ENCODE peak calls at places on chromosomes 5 and 9, in six cellular contexts. F is fibroblast of lung, N is mesendoderm, E is colonic mucosa, M is SK-N-SH, V is HCT116. W is an unnamed sample.

GRCh38 chr9:36163049-36163839 is 5.9 kb upstream of the CCIN start:
- DNase-seq in V (no peak), N (peak; percentile 98), F (peak; percentile 94), M (peak; percentile 89), E (no peak), W (peak; percentile 94)

GRCh38 chr9:133558191-133559126 is 24.0 kb downstream of the ADAMTSL2 start:
- DNase-seq in N (peak; percentile 94), F (peak; percentile 87), E (no peak), V (peak; percentile 54), M (peak; percentile 91), W (peak; percentile 76)

GRCh38 chr9:89007041-89007440 is 15.8 kb downstream of the S1PR3 start:
- DNase-seq in E (peak; percentile 11), N (no peak), F (no peak), M (no peak), V (no peak), W (no peak)

GRCh38 chr5:91257301-91257700 is 125.8 kb downstream of the ARRDC3 start:
- DNase-seq in N (no peak), V (no peak), F (no peak), E (no peak), M (no peak), W (no peak)

GRCh38 chr5:45793638-45794532 is 97.7 kb upstream of the HCN1 start:
- DNase-seq in F (no peak), N (no peak), E (no peak), V (peak; percentile 28), M (no peak), W (no peak)

GRCh38 chr9:137278061-137278912 is 761 bp downstream of the TOR4A start:
- DNase-seq in F (peak; percentile 36), N (no peak), V (no peak), M (peak; percentile 27), E (peak; percentile 48), W (peak; percentile 84)

GRCh38 chr5:171318026-171318425 is 9.0 kb downstream of the TLX3 start:
- DNase-seq in M (no peak), N (peak; percentile 66), F (no peak), E (no peak), V (no peak), W (peak; percentile 85)

GRCh38 chr9:105065119-105066088 is 137.4 kb upstream of the ABCA1 start:
- DNase-seq in V (no peak), M (no peak), F (no peak), E (peak; percentile 30), N (no peak), W (no peak)

GRCh38 chr5:108295588-108296368 is 86.1 kb downstream of the FBXL17 start:
- DNase-seq in V (no peak), M (no peak), E (no peak), F (peak; percentile 35), N (no peak), W (no peak)

GRCh38 chr5:180402716-180403115 is 49.6 kb upstream of the GFPT2 start:
- DNase-seq in E (no peak), N (no peak), F (no peak), M (no peak), V (no peak), W (no peak)

GRCh38 chr9:113293285-113293874 is 9.8 kb downstream of the RNF183 start:
- DNase-seq in E (no peak), V (no peak), F (no peak), M (no peak), N (no peak), W (no peak)

GRCh38 chr5:31783762-31784161 is 144.8 kb downstream of the PDZD2 start:
- DNase-seq in E (no peak), N (no peak), V (no peak), F (no peak), M (peak; percentile 75), W (no peak)

GRCh38 chr5:109218767-109219166 is 191.0 kb downstream of the PJA2 start:
- DNase-seq in E (no peak), V (no peak), M (peak; percentile 34), N (no peak), F (no peak), W (no peak)

GRCh38 chr9:27655454-27655853 is 82.2 kb upstream of the C9orf72 start:
- DNase-seq in M (no peak), F (no peak), N (no peak), V (no peak), E (no peak), W (no peak)

GRCh38 chr9:69549310-69550202 is 122.6 kb downstream of the APBA1 start:
- DNase-seq in V (peak; percentile 38), E (peak; percentile 31), N (peak; percentile 71), F (peak; percentile 58), M (peak; percentile 44), W (peak; percentile 60)

GRCh38 chr9:3858961-3859360 is 333.2 kb upstream of the RFX3 start:
- DNase-seq in F (peak; percentile 44), N (peak; percentile 61), M (no peak), E (no peak), V (no peak), W (no peak)

GRCh38 chr5:135012033-135012588 is 21.9 kb downstream of the PITX1 start:
- DNase-seq in E (no peak), V (no peak), M (peak; percentile 6), N (no peak), F (no peak), W (peak; percentile 10)

GRCh38 chr5:133664422-133664821 is 52.1 kb upstream of the FSTL4 start:
- DNase-seq in N (no peak), V (peak; percentile 12), F (peak; percentile 60), M (no peak), E (no peak), W (peak; percentile 10)

GRCh38 chr5:149895416-149896345 is 48.9 kb downstream of the PDE6A start:
- DNase-seq in E (no peak), F (peak; percentile 55), N (no peak), V (no peak), M (no peak), W (no peak)

GRCh38 chr5:139671096-139671841 is 23.1 kb downstream of the CXXC5 start:
- DNase-seq in M (no peak), N (no peak), V (no peak), F (peak; percentile 71), E (no peak), W (no peak)

GRCh38 chr9:13443380-13444271 is 164.1 kb upstream of the MPDZ start:
- DNase-seq in N (no peak), V (no peak), F (peak; percentile 16), M (no peak), E (no peak), W (no peak)

DNA sequence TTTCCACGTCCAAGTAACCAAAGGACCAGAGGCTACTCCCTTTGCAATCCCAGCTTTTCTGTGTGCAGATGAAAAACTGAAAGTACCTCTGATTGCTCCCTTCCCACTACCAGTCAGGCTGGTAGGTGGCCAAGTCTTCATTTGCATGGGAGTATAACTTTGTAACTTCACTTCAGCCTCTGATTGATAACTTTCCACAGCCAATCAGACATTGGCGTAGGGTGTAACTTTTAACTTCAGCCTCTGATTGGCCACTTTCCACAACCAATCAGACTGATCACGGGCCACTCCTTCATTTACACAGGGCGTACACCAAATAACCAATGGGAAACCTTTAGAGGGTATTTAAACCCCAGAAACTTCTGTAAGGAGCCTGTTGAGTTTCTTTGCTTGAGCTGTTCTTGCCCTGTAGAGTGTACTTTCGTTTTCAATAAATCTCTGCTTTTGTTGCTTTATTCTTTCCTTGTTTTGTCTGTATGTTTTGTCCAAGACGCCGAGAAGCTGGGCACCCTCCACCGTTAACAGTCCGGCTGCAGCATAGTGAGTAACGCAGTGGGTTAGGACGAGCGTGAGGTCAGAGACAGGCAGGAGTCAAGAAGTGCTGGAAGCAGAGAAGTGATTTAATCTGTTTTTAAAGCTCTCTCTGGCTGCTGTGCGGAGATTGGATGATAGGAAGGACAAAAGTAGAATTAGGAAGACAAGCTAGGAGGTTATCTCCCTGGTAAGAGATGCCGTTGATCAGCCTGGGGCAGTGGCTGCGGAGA is 3.5 kb upstream of the EXOSC2 start:
- DNase-seq in M (peak; percentile 72), E (peak; percentile 93), V (peak; percentile 69), N (peak; percentile 93), F (peak; percentile 97), W (peak; percentile 86)
- H3K9ac ChIP-seq in M (peak overlapping the region; percentile 55), E (peak overlapping the region; percentile 84), V (no peak overlapping the region), N (peak overlapping the region; percentile 33), F (no peak overlapping the region), W (no peak overlapping the region)

DNA sequence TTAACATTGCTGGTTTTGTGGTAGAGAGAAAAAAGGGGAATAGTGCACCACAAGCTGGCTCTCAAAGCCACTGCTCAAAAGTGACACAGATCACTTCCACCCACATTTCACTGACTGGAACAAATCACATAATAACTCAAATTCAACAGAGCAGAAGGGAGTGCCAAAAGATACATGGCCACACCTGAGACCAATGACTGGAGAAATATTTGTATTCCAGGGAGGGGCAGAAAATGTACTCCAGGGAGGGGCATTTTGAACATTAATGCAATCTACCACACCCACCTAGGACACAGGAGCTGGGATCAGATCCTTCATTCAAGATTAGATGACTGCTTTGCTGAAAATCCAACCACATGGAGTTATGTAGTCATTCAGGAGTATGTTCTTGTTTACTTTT is 44.8 kb upstream of the ALDOB start:
- DNase-seq in V (no peak), E (peak; percentile 65), M (no peak), N (no peak), F (no peak), W (no peak)
- H3K4me3 ChIP-seq in V (no peak overlapping the region), E (no peak overlapping the region), M (no peak overlapping the region), N (no peak overlapping the region), F (no peak overlapping the region), W (no peak overlapping the region)

DNA sequence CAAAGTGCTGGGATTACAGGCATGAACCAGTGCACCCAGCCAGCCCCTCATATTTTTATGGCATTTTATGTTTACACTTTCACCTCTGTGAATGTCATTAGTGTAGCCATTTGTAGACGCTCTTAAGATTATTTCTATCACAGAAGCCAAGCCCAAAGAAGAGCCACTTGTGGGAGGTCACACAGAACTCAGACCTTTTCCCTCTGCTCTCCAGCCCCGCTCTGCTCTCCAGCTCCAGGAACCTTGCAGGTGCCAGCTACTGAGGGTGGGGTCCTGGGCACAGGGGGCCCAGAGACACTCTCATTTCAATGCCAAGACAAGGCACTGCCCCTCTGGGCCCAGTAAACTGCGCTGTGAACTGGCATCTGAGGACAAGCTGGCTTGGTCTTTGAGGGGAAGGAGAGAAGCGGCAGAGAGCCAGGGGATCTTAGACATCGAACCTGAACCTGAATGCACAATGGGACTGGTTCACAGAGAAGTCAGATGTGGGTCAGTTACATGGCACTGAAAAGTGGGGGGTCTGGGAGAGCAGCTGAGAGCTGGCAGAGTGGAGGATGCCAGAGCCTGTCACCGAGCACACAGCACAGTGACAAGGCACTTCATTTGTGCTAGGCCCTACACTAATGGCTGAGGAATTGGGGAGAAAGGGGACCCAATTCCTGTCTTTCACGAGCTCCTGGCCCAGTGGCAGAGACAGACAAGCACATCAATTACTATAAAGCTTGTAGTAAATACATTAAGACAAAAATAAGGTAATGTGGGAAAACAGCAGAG is 16.7 kb downstream of the ANXA6 start:
- DNase-seq in E (no peak), M (no peak), N (no peak), V (no peak), F (no peak), W (no peak)
- H3K9ac ChIP-seq in E (no peak overlapping the region), M (no peak overlapping the region), N (no peak overlapping the region), V (no peak overlapping the region), F (no peak overlapping the region), W (no peak overlapping the region)

DNA sequence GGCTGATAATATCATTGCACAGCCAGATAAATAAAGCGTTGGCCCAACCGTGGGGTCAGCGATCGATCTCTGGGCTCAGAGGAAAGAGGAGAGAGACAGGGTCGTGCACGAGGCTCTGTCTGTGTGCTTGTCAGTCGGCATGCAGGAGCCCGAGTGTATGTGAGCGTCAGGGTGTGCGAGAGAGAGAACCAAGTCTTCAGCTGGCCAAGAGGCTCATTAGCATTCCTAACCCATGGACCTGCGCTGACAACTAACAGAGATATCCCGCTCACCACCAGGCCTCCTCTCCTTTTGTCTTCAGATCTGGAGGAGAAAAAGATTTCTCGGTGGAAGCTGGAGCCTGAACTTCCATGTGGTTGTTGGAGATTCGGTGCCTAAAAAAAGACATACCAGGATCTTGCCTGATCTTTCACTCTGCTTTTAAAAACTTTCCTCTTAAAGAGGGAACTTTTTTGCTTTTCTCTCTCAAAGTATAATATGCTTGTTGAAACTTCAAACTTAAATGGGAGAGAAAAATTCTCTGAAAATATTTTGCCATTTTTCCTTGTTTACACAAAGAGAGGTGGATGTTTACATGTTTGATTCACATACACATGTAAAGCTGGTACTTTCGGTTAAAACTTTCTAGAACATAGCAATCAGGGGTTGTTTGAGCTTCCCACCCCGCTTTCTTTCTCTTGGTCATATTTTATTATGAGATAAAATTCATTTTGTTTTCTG is 16.6 kb downstream of the NR2F1 start:
- DNase-seq in E (no peak), N (peak; percentile 79), M (peak; percentile 44), F (peak; percentile 91), V (no peak), W (peak; percentile 73)
- H3K4me3 ChIP-seq in E (no peak overlapping the region), N (no peak overlapping the region), M (no peak overlapping the region), F (peak overlapping the region; percentile 31), V (no peak overlapping the region), W (no peak overlapping the region)

W was measured in endodermal cell.